ENCODE peak calls at places on chromosome 16, in eight cellular contexts. One of them, this sample, is unnamed.

GRCh38 chr16:75323928-75324327 is 72.5 kb upstream of the BCAR1 start:
- DNase-seq in foreskin fibroblast: no peak
- DNase-seq in HS-5: no peak
- DNase-seq in esophagus squamous epithelium: no peak
- DNase-seq in activated CD8-positive, alpha-beta memory T cell treated with anti-CD3 and anti-CD28 coated beads for 4 hours: no peak
- DNase-seq in iPS-NIHi11: no peak
- DNase-seq in AG09319: no peak
- DNase-seq in skeletal muscle cell: no peak
- DNase-seq in this sample: no peak

GRCh38 chr16:27526169-27526568 is 23.5 kb downstream of the GTF3C1 start:
- DNase-seq in foreskin fibroblast: no peak
- DNase-seq in skeletal muscle cell: no peak
- DNase-seq in iPS-NIHi11: no peak
- DNase-seq in HS-5: no peak
- DNase-seq in AG09319: no peak
- DNase-seq in esophagus squamous epithelium: no peak
- DNase-seq in activated CD8-positive, alpha-beta memory T cell treated with anti-CD3 and anti-CD28 coated beads for 4 hours: no peak
- DNase-seq in this sample: no peak

GRCh38 chr16:1794221-1794871 is 841 bp upstream of the IGFALS start:
- DNase-seq in AG09319: no peak
- DNase-seq in esophagus squamous epithelium: no peak
- DNase-seq in activated CD8-positive, alpha-beta memory T cell treated with anti-CD3 and anti-CD28 coated beads for 4 hours: no peak
- DNase-seq in HS-5: no peak
- DNase-seq in iPS-NIHi11: no peak
- DNase-seq in foreskin fibroblast: no peak
- DNase-seq in skeletal muscle cell: no peak
- DNase-seq in this sample: no peak

GRCh38 chr16:4081577-4082021 is 34.6 kb downstream of the ADCY9 start:
- DNase-seq in esophagus squamous epithelium: no peak
- DNase-seq in foreskin fibroblast: peak
- DNase-seq in AG09319: peak
- DNase-seq in skeletal muscle cell: no peak
- DNase-seq in activated CD8-positive, alpha-beta memory T cell treated with anti-CD3 and anti-CD28 coated beads for 4 hours: peak
- DNase-seq in iPS-NIHi11: no peak
- DNase-seq in HS-5: no peak
- DNase-seq in this sample: peak

GRCh38 chr16:17836868-17837602 is 366.3 kb upstream of the XYLT1 start:
- DNase-seq in activated CD8-positive, alpha-beta memory T cell treated with anti-CD3 and anti-CD28 coated beads for 4 hours: no peak
- DNase-seq in foreskin fibroblast: peak
- DNase-seq in skeletal muscle cell: peak
- DNase-seq in iPS-NIHi11: peak
- DNase-seq in AG09319: peak
- DNase-seq in esophagus squamous epithelium: no peak
- DNase-seq in HS-5: peak
- DNase-seq in this sample: no peak

GRCh38 chr16:59164461-59164860 is 430.3 kb upstream of the GOT2 start:
- DNase-seq in skeletal muscle cell: no peak
- DNase-seq in iPS-NIHi11: no peak
- DNase-seq in HS-5: no peak
- DNase-seq in AG09319: no peak
- DNase-seq in esophagus squamous epithelium: no peak
- DNase-seq in foreskin fibroblast: peak
- DNase-seq in activated CD8-positive, alpha-beta memory T cell treated with anti-CD3 and anti-CD28 coated beads for 4 hours: no peak
- DNase-seq in this sample: no peak

GRCh38 chr16:89955001-89955685 is 6.6 kb downstream of the DEF8 start:
- DNase-seq in activated CD8-positive, alpha-beta memory T cell treated with anti-CD3 and anti-CD28 coated beads for 4 hours: no peak
- DNase-seq in AG09319: no peak
- DNase-seq in esophagus squamous epithelium: no peak
- DNase-seq in iPS-NIHi11: no peak
- DNase-seq in skeletal muscle cell: no peak
- DNase-seq in HS-5: no peak
- DNase-seq in foreskin fibroblast: no peak
- DNase-seq in this sample: no peak

GRCh38 chr16:67387479-67388079 is 5.7 kb downstream of the TPPP3 start:
- DNase-seq in activated CD8-positive, alpha-beta memory T cell treated with anti-CD3 and anti-CD28 coated beads for 4 hours: no peak
- DNase-seq in foreskin fibroblast: no peak
- DNase-seq in iPS-NIHi11: no peak
- DNase-seq in HS-5: no peak
- DNase-seq in AG09319: no peak
- DNase-seq in skeletal muscle cell: no peak
- DNase-seq in esophagus squamous epithelium: no peak
- DNase-seq in this sample: no peak

GRCh38 chr16:79299154-79299799 is 301.3 kb downstream of the MAF start:
- DNase-seq in activated CD8-positive, alpha-beta memory T cell treated with anti-CD3 and anti-CD28 coated beads for 4 hours: no peak
- DNase-seq in skeletal muscle cell: no peak
- DNase-seq in iPS-NIHi11: peak
- DNase-seq in AG09319: no peak
- DNase-seq in foreskin fibroblast: no peak
- DNase-seq in HS-5: no peak
- DNase-seq in esophagus squamous epithelium: no peak
- DNase-seq in this sample: no peak

GRCh38 chr16:51621610-51622009 is 470.5 kb upstream of the SALL1 start:
- DNase-seq in activated CD8-positive, alpha-beta memory T cell treated with anti-CD3 and anti-CD28 coated beads for 4 hours: no peak
- DNase-seq in HS-5: no peak
- DNase-seq in esophagus squamous epithelium: no peak
- DNase-seq in AG09319: no peak
- DNase-seq in skeletal muscle cell: no peak
- DNase-seq in iPS-NIHi11: no peak
- DNase-seq in foreskin fibroblast: no peak
- DNase-seq in this sample: no peak

GRCh38 chr16:66695935-66696668 is 441 bp downstream of the CMTM4 start:
- DNase-seq in AG09319: no peak
- DNase-seq in activated CD8-positive, alpha-beta memory T cell treated with anti-CD3 and anti-CD28 coated beads for 4 hours: no peak
- DNase-seq in iPS-NIHi11: peak
- DNase-seq in esophagus squamous epithelium: no peak
- DNase-seq in skeletal muscle cell: no peak
- DNase-seq in foreskin fibroblast: no peak
- DNase-seq in HS-5: no peak
- DNase-seq in this sample: no peak

GRCh38 chr16:87407511-87408112 is 15.5 kb downstream of the MAP1LC3B start:
- DNase-seq in AG09319: no peak
- DNase-seq in foreskin fibroblast: peak
- DNase-seq in skeletal muscle cell: peak
- DNase-seq in esophagus squamous epithelium: no peak
- DNase-seq in iPS-NIHi11: no peak
- DNase-seq in HS-5: no peak
- DNase-seq in activated CD8-positive, alpha-beta memory T cell treated with anti-CD3 and anti-CD28 coated beads for 4 hours: no peak
- DNase-seq in this sample: no peak

GRCh38 chr16:86575754-86576557 is 2.4 kb upstream of the FOXL1 start:
- DNase-seq in HS-5: no peak
- DNase-seq in iPS-NIHi11: peak
- DNase-seq in activated CD8-positive, alpha-beta memory T cell treated with anti-CD3 and anti-CD28 coated beads for 4 hours: no peak
- DNase-seq in skeletal muscle cell: peak
- DNase-seq in esophagus squamous epithelium: no peak
- DNase-seq in AG09319: peak
- DNase-seq in foreskin fibroblast: peak
- DNase-seq in this sample: peak

GRCh38 chr16:24419709-24420108 is 119.7 kb upstream of the RBBP6 start:
- DNase-seq in iPS-NIHi11: peak
- DNase-seq in esophagus squamous epithelium: no peak
- DNase-seq in HS-5: no peak
- DNase-seq in skeletal muscle cell: no peak
- DNase-seq in activated CD8-positive, alpha-beta memory T cell treated with anti-CD3 and anti-CD28 coated beads for 4 hours: no peak
- DNase-seq in AG09319: no peak
- DNase-seq in foreskin fibroblast: no peak
- DNase-seq in this sample: no peak

GRCh38 chr16:14562691-14563491 is 67.2 kb downstream of the PARN start:
- DNase-seq in iPS-NIHi11: no peak
- DNase-seq in foreskin fibroblast: peak
- DNase-seq in skeletal muscle cell: no peak
- DNase-seq in activated CD8-positive, alpha-beta memory T cell treated with anti-CD3 and anti-CD28 coated beads for 4 hours: no peak
- DNase-seq in AG09319: no peak
- DNase-seq in esophagus squamous epithelium: no peak
- DNase-seq in HS-5: no peak
- DNase-seq in this sample: no peak

GRCh38 chr16:52577130-52577706 is 30.3 kb upstream of the TOX3 start:
- DNase-seq in esophagus squamous epithelium: no peak
- DNase-seq in AG09319: no peak
- DNase-seq in foreskin fibroblast: no peak
- DNase-seq in skeletal muscle cell: no peak
- DNase-seq in HS-5: no peak
- DNase-seq in iPS-NIHi11: no peak
- DNase-seq in activated CD8-positive, alpha-beta memory T cell treated with anti-CD3 and anti-CD28 coated beads for 4 hours: no peak
- DNase-seq in this sample: no peak

GRCh38 chr16:82832861-82833260 is 206.1 kb downstream of the CDH13 start:
- DNase-seq in HS-5: peak
- DNase-seq in skeletal muscle cell: peak
- DNase-seq in foreskin fibroblast: peak
- DNase-seq in esophagus squamous epithelium: no peak
- DNase-seq in AG09319: peak
- DNase-seq in activated CD8-positive, alpha-beta memory T cell treated with anti-CD3 and anti-CD28 coated beads for 4 hours: no peak
- DNase-seq in iPS-NIHi11: no peak
- DNase-seq in this sample: no peak

GRCh38 chr16:47323241-47323640 is 137.6 kb downstream of the ITFG1 start:
- DNase-seq in esophagus squamous epithelium: no peak
- DNase-seq in AG09319: no peak
- DNase-seq in HS-5: no peak
- DNase-seq in iPS-NIHi11: no peak
- DNase-seq in activated CD8-positive, alpha-beta memory T cell treated with anti-CD3 and anti-CD28 coated beads for 4 hours: no peak
- DNase-seq in foreskin fibroblast: no peak
- DNase-seq in skeletal muscle cell: no peak
- DNase-seq in this sample: no peak

GRCh38 chr16:88611220-88611821 is 27.1 kb upstream of the IL17C start:
- DNase-seq in foreskin fibroblast: no peak
- DNase-seq in AG09319: no peak
- DNase-seq in HS-5: no peak
- DNase-seq in activated CD8-positive, alpha-beta memory T cell treated with anti-CD3 and anti-CD28 coated beads for 4 hours: no peak
- DNase-seq in iPS-NIHi11: peak
- DNase-seq in skeletal muscle cell: no peak
- DNase-seq in esophagus squamous epithelium: no peak
- DNase-seq in this sample: no peak

GRCh38 chr16:14600164-14600563 is 29.9 kb downstream of the PARN start:
- DNase-seq in activated CD8-positive, alpha-beta memory T cell treated with anti-CD3 and anti-CD28 coated beads for 4 hours: no peak
- DNase-seq in HS-5: no peak
- DNase-seq in skeletal muscle cell: peak
- DNase-seq in esophagus squamous epithelium: no peak
- DNase-seq in AG09319: peak
- DNase-seq in iPS-NIHi11: peak
- DNase-seq in foreskin fibroblast: peak
- DNase-seq in this sample: peak

GRCh38 chr16:80006175-80006895 is 405.8 kb upstream of the MAF start:
- DNase-seq in activated CD8-positive, alpha-beta memory T cell treated with anti-CD3 and anti-CD28 coated beads for 4 hours: no peak
- DNase-seq in iPS-NIHi11: no peak
- DNase-seq in foreskin fibroblast: no peak
- DNase-seq in skeletal muscle cell: no peak
- DNase-seq in HS-5: no peak
- DNase-seq in esophagus squamous epithelium: no peak
- DNase-seq in AG09319: no peak
- DNase-seq in this sample: no peak

GRCh38 chr16:87138868-87139267 is 178.3 kb downstream of the C16orf95 start:
- DNase-seq in iPS-NIHi11: no peak
- DNase-seq in esophagus squamous epithelium: no peak
- DNase-seq in foreskin fibroblast: no peak
- DNase-seq in skeletal muscle cell: no peak
- DNase-seq in activated CD8-positive, alpha-beta memory T cell treated with anti-CD3 and anti-CD28 coated beads for 4 hours: no peak
- DNase-seq in HS-5: no peak
- DNase-seq in AG09319: no peak
- DNase-seq in this sample: no peak

GRCh38 chr16:85551319-85551978 is 61.7 kb upstream of the GSE1 start:
- DNase-seq in activated CD8-positive, alpha-beta memory T cell treated with anti-CD3 and anti-CD28 coated beads for 4 hours: no peak
- DNase-seq in AG09319: no peak
- DNase-seq in esophagus squamous epithelium: no peak
- DNase-seq in iPS-NIHi11: no peak
- DNase-seq in skeletal muscle cell: no peak
- DNase-seq in foreskin fibroblast: no peak
- DNase-seq in HS-5: no peak
- DNase-seq in this sample: no peak

GRCh38 chr16:79049040-79049439 is 551.5 kb downstream of the MAF start:
- DNase-seq in foreskin fibroblast: no peak
- DNase-seq in iPS-NIHi11: no peak
- DNase-seq in activated CD8-positive, alpha-beta memory T cell treated with anti-CD3 and anti-CD28 coated beads for 4 hours: no peak
- DNase-seq in esophagus squamous epithelium: no peak
- DNase-seq in AG09319: no peak
- DNase-seq in HS-5: no peak
- DNase-seq in skeletal muscle cell: no peak
- DNase-seq in this sample: no peak

GRCh38 chr16:12120331-12120981 is 143.9 kb downstream of the SNX29 start:
- DNase-seq in iPS-NIHi11: no peak
- DNase-seq in foreskin fibroblast: peak
- DNase-seq in esophagus squamous epithelium: no peak
- DNase-seq in activated CD8-positive, alpha-beta memory T cell treated with anti-CD3 and anti-CD28 coated beads for 4 hours: no peak
- DNase-seq in AG09319: no peak
- DNase-seq in HS-5: no peak
- DNase-seq in skeletal muscle cell: peak
- DNase-seq in this sample: no peak

GRCh38 chr16:17827313-17827712 is 356.6 kb upstream of the XYLT1 start:
- DNase-seq in AG09319: no peak
- DNase-seq in esophagus squamous epithelium: no peak
- DNase-seq in foreskin fibroblast: peak
- DNase-seq in skeletal muscle cell: no peak
- DNase-seq in activated CD8-positive, alpha-beta memory T cell treated with anti-CD3 and anti-CD28 coated beads for 4 hours: no peak
- DNase-seq in HS-5: no peak
- DNase-seq in iPS-NIHi11: no peak
- DNase-seq in this sample: no peak

GRCh38 chr16:80683646-80684045 is 120.8 kb downstream of the CDYL2 start:
- DNase-seq in foreskin fibroblast: no peak
- DNase-seq in HS-5: no peak
- DNase-seq in iPS-NIHi11: no peak
- DNase-seq in activated CD8-positive, alpha-beta memory T cell treated with anti-CD3 and anti-CD28 coated beads for 4 hours: no peak
- DNase-seq in AG09319: no peak
- DNase-seq in skeletal muscle cell: no peak
- DNase-seq in esophagus squamous epithelium: no peak
- DNase-seq in this sample: no peak

GRCh38 chr16:80274576-80275191 is 266.1 kb upstream of the DYNLRB2 start:
- DNase-seq in activated CD8-positive, alpha-beta memory T cell treated with anti-CD3 and anti-CD28 coated beads for 4 hours: no peak
- DNase-seq in skeletal muscle cell: peak
- DNase-seq in foreskin fibroblast: peak
- DNase-seq in HS-5: no peak
- DNase-seq in AG09319: peak
- DNase-seq in iPS-NIHi11: peak
- DNase-seq in esophagus squamous epithelium: no peak
- DNase-seq in this sample: no peak

GRCh38 chr16:55035037-55035436 is 104.4 kb downstream of the IRX5 start:
- DNase-seq in AG09319: no peak
- DNase-seq in foreskin fibroblast: no peak
- DNase-seq in esophagus squamous epithelium: no peak
- DNase-seq in HS-5: no peak
- DNase-seq in iPS-NIHi11: peak
- DNase-seq in skeletal muscle cell: no peak
- DNase-seq in activated CD8-positive, alpha-beta memory T cell treated with anti-CD3 and anti-CD28 coated beads for 4 hours: no peak
- DNase-seq in this sample: peak

GRCh38 chr16:69781118-69781517 is 19.0 kb downstream of the WWP2 start:
- DNase-seq in skeletal muscle cell: no peak
- DNase-seq in esophagus squamous epithelium: no peak
- DNase-seq in AG09319: no peak
- DNase-seq in foreskin fibroblast: no peak
- DNase-seq in activated CD8-positive, alpha-beta memory T cell treated with anti-CD3 and anti-CD28 coated beads for 4 hours: no peak
- DNase-seq in HS-5: no peak
- DNase-seq in iPS-NIHi11: no peak
- DNase-seq in this sample: no peak

GRCh38 chr16:48158296-48158695 is 2.5 kb upstream of the ABCC12 start:
- DNase-seq in activated CD8-positive, alpha-beta memory T cell treated with anti-CD3 and anti-CD28 coated beads for 4 hours: no peak
- DNase-seq in esophagus squamous epithelium: no peak
- DNase-seq in HS-5: no peak
- DNase-seq in iPS-NIHi11: no peak
- DNase-seq in AG09319: no peak
- DNase-seq in foreskin fibroblast: peak
- DNase-seq in skeletal muscle cell: peak
- DNase-seq in this sample: no peak

GRCh38 chr16:72198021-72198420 is 26.1 kb upstream of the PMFBP1 start:
- DNase-seq in HS-5: no peak
- DNase-seq in iPS-NIHi11: no peak
- DNase-seq in skeletal muscle cell: peak
- DNase-seq in activated CD8-positive, alpha-beta memory T cell treated with anti-CD3 and anti-CD28 coated beads for 4 hours: no peak
- DNase-seq in foreskin fibroblast: peak
- DNase-seq in esophagus squamous epithelium: no peak
- DNase-seq in AG09319: peak
- DNase-seq in this sample: no peak

GRCh38 chr16:87295259-87295658 is 21.9 kb downstream of the C16orf95 start:
- DNase-seq in AG09319: no peak
- DNase-seq in HS-5: no peak
- DNase-seq in foreskin fibroblast: no peak
- DNase-seq in activated CD8-positive, alpha-beta memory T cell treated with anti-CD3 and anti-CD28 coated beads for 4 hours: no peak
- DNase-seq in skeletal muscle cell: no peak
- DNase-seq in esophagus squamous epithelium: no peak
- DNase-seq in iPS-NIHi11: peak
- DNase-seq in this sample: no peak

GRCh38 chr16:75107505-75107904 is 9.1 kb downstream of the LDHD start:
- DNase-seq in esophagus squamous epithelium: no peak
- DNase-seq in HS-5: no peak
- DNase-seq in iPS-NIHi11: no peak
- DNase-seq in foreskin fibroblast: no peak
- DNase-seq in skeletal muscle cell: no peak
- DNase-seq in activated CD8-positive, alpha-beta memory T cell treated with anti-CD3 and anti-CD28 coated beads for 4 hours: no peak
- DNase-seq in AG09319: no peak
- DNase-seq in this sample: no peak